ENCODE peak calls at places on chromosomes 11 and 22, in eight cellular contexts. M, N, L, G, D, I, W and V are unnamed samples.

GRCh38 chr22:38412435-38413084 is 42.4 kb downstream of the KCNJ4 start:
- DNase-seq in L (no peak), M (no peak), D (no peak), I (no peak), W (no peak), N (peak), G (no peak), V (no peak)

GRCh38 chr11:134585666-134586285 is 173.7 kb upstream of the B3GAT1 start:
- DNase-seq in M (no peak), W (no peak), I (no peak), G (no peak), N (no peak), L (no peak), D (no peak), V (no peak)

GRCh38 chr11:66845143-66845875 is 2.1 kb downstream of the RCE1 start:
- DNase-seq in G (no peak), W (no peak), M (no peak), L (no peak), I (no peak), D (no peak), N (no peak), V (no peak)

GRCh38 chr22:38112361-38112760 is 1.9 kb upstream of the BAIAP2L2 start:
- DNase-seq in D (no peak), M (no peak), W (no peak), I (no peak), N (no peak), G (no peak), L (no peak), V (no peak)

GRCh38 chr11:112279901-112280267 is 19.2 kb upstream of the PLET1 start:
- DNase-seq in N (peak), I (peak), D (peak), L (peak), M (no peak), W (no peak), G (no peak), V (no peak)

GRCh38 chr11:88354909-88355308 is 17.4 kb upstream of the CTSC start:
- DNase-seq in W (no peak), D (no peak), M (no peak), L (no peak), N (no peak), G (no peak), I (no peak), V (no peak)

GRCh38 chr11:70466596-70466995 is 68.3 kb downstream of the CTTN start:
- DNase-seq in I (no peak), N (no peak), W (no peak), G (no peak), M (no peak), L (no peak), D (no peak), V (no peak)

GRCh38 chr11:81772161-81772560 is 961.5 kb downstream of the FAM181B start:
- DNase-seq in D (no peak), W (peak), I (no peak), M (no peak), L (no peak), N (peak), G (no peak), V (no peak)

GRCh38 chr11:61356701-61357100 is 5.0 kb downstream of the CYB561A3 start:
- DNase-seq in N (no peak), I (no peak), M (no peak), W (no peak), L (no peak), G (no peak), D (no peak), V (no peak)

GRCh38 chr11:70558651-70559050 is 160.3 kb downstream of the CTTN start:
- DNase-seq in G (no peak), L (no peak), W (no peak), I (no peak), M (no peak), D (no peak), N (no peak), V (no peak)

GRCh38 chr11:706439-706956 is 467 bp downstream of the EPS8L2 start:
- DNase-seq in D (no peak), G (peak), L (peak), M (no peak), N (peak), I (no peak), W (no peak), V (no peak)

GRCh38 chr11:47215366-47215925 is 672 bp downstream of the DDB2 start:
- DNase-seq in L (peak), G (no peak), M (no peak), D (no peak), N (no peak), W (no peak), I (no peak), V (no peak)